ENCODE peak calls at places on chromosome 10, in four cellular contexts. Z is endothelial cell, S is T-helper 2 cell, P is putamen. B is an unnamed sample.

GRCh38 chr10:88076027-88076880 is 212.8 kb downstream of the PTEN start:
- DNase-seq in S (no peak), P (no peak), Z (no peak), B (no peak)

GRCh38 chr10:75229961-75230360 is 5.8 kb downstream of the COMTD1 start:
- DNase-seq in S (no peak), P (no peak), Z (no peak), B (no peak)

GRCh38 chr10:128926693-128927092 is 540.3 kb upstream of the MGMT start:
- DNase-seq in Z (no peak), S (no peak), P (no peak), B (no peak)

GRCh38 chr10:103835121-103836045 is 20.0 kb downstream of the SH3PXD2A start:
- DNase-seq in P (no peak), S (no peak), Z (no peak), B (no peak)

GRCh38 chr10:30436200-30436599 is 2.2 kb downstream of the MAP3K8 start:
- DNase-seq in Z (no peak), P (peak), S (no peak), B (peak)

GRCh38 chr10:74078037-74078436 is 72.6 kb downstream of the AP3M1 start:
- DNase-seq in P (no peak), Z (no peak), S (peak), B (peak)

GRCh38 chr10:101903827-101904520 is 60.4 kb upstream of the KCNIP2 start:
- DNase-seq in Z (no peak), P (no peak), S (no peak), B (peak)

GRCh38 chr10:131905279-131905595 is 4.4 kb downstream of the PPP2R2D start:
- DNase-seq in S (no peak), P (no peak), Z (no peak), B (no peak)

GRCh38 chr10:35058134-35058533 is 32.0 kb downstream of the CUL2 start:
- DNase-seq in P (no peak), Z (no peak), S (no peak), B (peak)

GRCh38 chr10:87053121-87053520 is 33.0 kb downstream of the FAM25A start:
- DNase-seq in Z (no peak), S (no peak), P (peak), B (no peak)

GRCh38 chr10:66925896-66926719 is at the start of gene LRRTM3:
- DNase-seq in S (peak), P (peak), Z (peak), B (peak)

GRCh38 chr10:87860156-87860795 is 3.1 kb downstream of the KLLN start:
- DNase-seq in S (no peak), P (peak), Z (no peak), B (peak)

GRCh38 chr10:96261132-96261531 is 10.2 kb downstream of the BLNK start:
- DNase-seq in P (no peak), Z (no peak), S (no peak), B (no peak)